ENCODE peak calls at places on chromosomes 11 and 22, in nine cellular contexts. One of them, this sample, is unnamed.

GRCh38 chr11:83364500-83365059 is 78.4 kb upstream of the CCDC90B start:
- DNase-seq in RPMI7951: no peak
- DNase-seq in LHCN-M2: no peak
- DNase-seq in NCI-H1436: no peak
- DNase-seq in naive B cell: no peak
- DNase-seq in epithelial cell of proximal tubule: no peak
- DNase-seq in T-helper 1 cell: no peak
- DNase-seq in amygdala: no peak
- DNase-seq in Kasumi-1: no peak
- DNase-seq in this sample: no peak

GRCh38 chr11:86576946-86577624 is 95.3 kb downstream of the ME3 start:
- DNase-seq in RPMI7951: no peak
- DNase-seq in LHCN-M2: no peak
- DNase-seq in NCI-H1436: no peak
- DNase-seq in naive B cell: no peak
- DNase-seq in epithelial cell of proximal tubule: no peak
- DNase-seq in T-helper 1 cell: no peak
- DNase-seq in amygdala: no peak
- DNase-seq in Kasumi-1: no peak
- DNase-seq in this sample: no peak

GRCh38 chr11:75267171-75267970 is 26.8 kb downstream of the TPBGL start:
- DNase-seq in RPMI7951: no peak
- DNase-seq in LHCN-M2: no peak
- DNase-seq in NCI-H1436: no peak
- DNase-seq in naive B cell: no peak
- DNase-seq in epithelial cell of proximal tubule: no peak
- DNase-seq in T-helper 1 cell: no peak
- DNase-seq in amygdala: no peak
- DNase-seq in Kasumi-1: no peak
- DNase-seq in this sample: no peak

GRCh38 chr11:17208257-17208999 is 642 bp upstream of the PIK3C2A start:
- DNase-seq in RPMI7951: peak; percentile 55
- DNase-seq in LHCN-M2: peak; percentile 46
- DNase-seq in NCI-H1436: peak; percentile 78
- DNase-seq in naive B cell: peak; percentile 72
- DNase-seq in epithelial cell of proximal tubule: no peak
- DNase-seq in T-helper 1 cell: no peak
- DNase-seq in amygdala: no peak
- DNase-seq in Kasumi-1: peak; percentile 69
- DNase-seq in this sample: peak; percentile 18

GRCh38 chr11:5531053-5531831 is 14.7 kb upstream of the UBQLNL start:
- DNase-seq in RPMI7951: no peak
- DNase-seq in LHCN-M2: no peak
- DNase-seq in NCI-H1436: no peak
- DNase-seq in naive B cell: no peak
- DNase-seq in epithelial cell of proximal tubule: no peak
- DNase-seq in T-helper 1 cell: no peak
- DNase-seq in amygdala: no peak
- DNase-seq in Kasumi-1: no peak
- DNase-seq in this sample: no peak

GRCh38 chr11:63608353-63609345 is 5.6 kb downstream of the PLAAT3 start:
- DNase-seq in RPMI7951: peak; percentile 17
- DNase-seq in LHCN-M2: peak; percentile 86
- DNase-seq in NCI-H1436: no peak
- DNase-seq in naive B cell: no peak
- DNase-seq in epithelial cell of proximal tubule: peak; percentile 59
- DNase-seq in T-helper 1 cell: no peak
- DNase-seq in amygdala: no peak
- DNase-seq in Kasumi-1: no peak
- DNase-seq in this sample: no peak

GRCh38 chr11:85627332-85627997 is at the start of gene DLG2:
- DNase-seq in RPMI7951: peak; percentile 58
- DNase-seq in LHCN-M2: peak; percentile 41
- DNase-seq in NCI-H1436: no peak
- DNase-seq in naive B cell: no peak
- DNase-seq in epithelial cell of proximal tubule: no peak
- DNase-seq in T-helper 1 cell: no peak
- DNase-seq in amygdala: peak; percentile 40
- DNase-seq in Kasumi-1: peak; percentile 26
- DNase-seq in this sample: no peak

GRCh38 chr11:9753031-9753430 is 89.2 kb downstream of the SWAP70 start:
- DNase-seq in RPMI7951: peak; percentile 74
- DNase-seq in LHCN-M2: peak; percentile 84
- DNase-seq in NCI-H1436: no peak
- DNase-seq in naive B cell: no peak
- DNase-seq in epithelial cell of proximal tubule: peak; percentile 32
- DNase-seq in T-helper 1 cell: no peak
- DNase-seq in amygdala: no peak
- DNase-seq in Kasumi-1: peak; percentile 4
- DNase-seq in this sample: no peak

GRCh38 chr22:23829845-23830372 is 8.9 kb downstream of the DERL3 start:
- DNase-seq in RPMI7951: peak; percentile 92
- DNase-seq in LHCN-M2: peak; percentile 63
- DNase-seq in NCI-H1436: no peak
- DNase-seq in naive B cell: no peak
- DNase-seq in epithelial cell of proximal tubule: no peak
- DNase-seq in T-helper 1 cell: no peak
- DNase-seq in amygdala: no peak
- DNase-seq in Kasumi-1: no peak
- DNase-seq in this sample: peak; percentile 76

GRCh38 chr11:115247404-115247803 is 256.8 kb downstream of the CADM1 start:
- DNase-seq in RPMI7951: peak; percentile 19
- DNase-seq in LHCN-M2: peak; percentile 4
- DNase-seq in NCI-H1436: no peak
- DNase-seq in naive B cell: no peak
- DNase-seq in epithelial cell of proximal tubule: peak; percentile 10
- DNase-seq in T-helper 1 cell: no peak
- DNase-seq in amygdala: no peak
- DNase-seq in Kasumi-1: no peak
- DNase-seq in this sample: no peak

GRCh38 chr11:131455843-131456704 is 85.7 kb downstream of the NTM start:
- DNase-seq in RPMI7951: no peak
- DNase-seq in LHCN-M2: no peak
- DNase-seq in NCI-H1436: no peak
- DNase-seq in naive B cell: no peak
- DNase-seq in epithelial cell of proximal tubule: no peak
- DNase-seq in T-helper 1 cell: no peak
- DNase-seq in amygdala: no peak
- DNase-seq in Kasumi-1: no peak
- DNase-seq in this sample: no peak

GRCh38 chr11:102780491-102780918 is at the start of gene MMP10:
- DNase-seq in RPMI7951: peak; percentile 64
- DNase-seq in LHCN-M2: peak; percentile 66
- DNase-seq in NCI-H1436: no peak
- DNase-seq in naive B cell: no peak
- DNase-seq in epithelial cell of proximal tubule: no peak
- DNase-seq in T-helper 1 cell: no peak
- DNase-seq in amygdala: no peak
- DNase-seq in Kasumi-1: peak; percentile 50
- DNase-seq in this sample: no peak

GRCh38 chr11:47616726-47617416 is 22.7 kb upstream of the C1QTNF4 start:
- DNase-seq in RPMI7951: peak; percentile 52
- DNase-seq in LHCN-M2: peak; percentile 76
- DNase-seq in NCI-H1436: no peak
- DNase-seq in naive B cell: no peak
- DNase-seq in epithelial cell of proximal tubule: no peak
- DNase-seq in T-helper 1 cell: no peak
- DNase-seq in amygdala: no peak
- DNase-seq in Kasumi-1: peak; percentile 88
- DNase-seq in this sample: peak; percentile 41

GRCh38 chr11:6353367-6353987 is 33.2 kb upstream of the CAVIN3 start:
- DNase-seq in RPMI7951: peak; percentile 42
- DNase-seq in LHCN-M2: peak; percentile 54
- DNase-seq in NCI-H1436: peak; percentile 80
- DNase-seq in naive B cell: peak; percentile 37
- DNase-seq in epithelial cell of proximal tubule: peak; percentile 59
- DNase-seq in T-helper 1 cell: no peak
- DNase-seq in amygdala: no peak
- DNase-seq in Kasumi-1: peak; percentile 25
- DNase-seq in this sample: peak; percentile 29

GRCh38 chr11:8039530-8040260 is 41.3 kb upstream of the TUB start:
- DNase-seq in RPMI7951: no peak
- DNase-seq in LHCN-M2: no peak
- DNase-seq in NCI-H1436: no peak
- DNase-seq in naive B cell: no peak
- DNase-seq in epithelial cell of proximal tubule: no peak
- DNase-seq in T-helper 1 cell: no peak
- DNase-seq in amygdala: no peak
- DNase-seq in Kasumi-1: no peak
- DNase-seq in this sample: no peak

GRCh38 chr11:125166347-125166841 is 1.8 kb downstream of the PKNOX2 start:
- DNase-seq in RPMI7951: peak; percentile 45
- DNase-seq in LHCN-M2: peak; percentile 52
- DNase-seq in NCI-H1436: no peak
- DNase-seq in naive B cell: no peak
- DNase-seq in epithelial cell of proximal tubule: no peak
- DNase-seq in T-helper 1 cell: no peak
- DNase-seq in amygdala: no peak
- DNase-seq in Kasumi-1: no peak
- DNase-seq in this sample: no peak